ENCODE peak calls at places on chromosome 13, in six cellular contexts. C is anterior cingulate cortex; Q is stimulated activated CD4-positive, alpha-beta T cell treated with anti-CD3 and anti-CD28 coated beads, TNF-alpha, amount 100 ng/mL, for 24 hours; K is DMS153; H is ovary; N is HS-27A. G is an unnamed sample.

GRCh38 chr13:20190481-20191310 is 2.0 kb downstream of the GJB2 start:
- DNase-seq in Q (no peak), C (no peak), H (no peak), N (no peak), K (no peak), G (no peak)

GRCh38 chr13:110209950-110210603 is 96.9 kb downstream of the COL4A1 start:
- DNase-seq in H (no peak), Q (no peak), C (no peak), N (no peak), K (peak), G (no peak)

GRCh38 chr13:29384466-29384865 is 211.0 kb downstream of the SLC7A1 start:
- DNase-seq in K (peak), C (no peak), Q (no peak), H (no peak), N (no peak), G (no peak)

GRCh38 chr13:101523732-101524131 is 71.3 kb downstream of the ITGBL1 start:
- DNase-seq in Q (no peak), H (no peak), K (no peak), N (no peak), C (no peak), G (no peak)

GRCh38 chr13:37313383-37313782 is 207.9 kb upstream of the CSNK1A1L start:
- DNase-seq in C (no peak), H (no peak), K (no peak), Q (no peak), N (peak), G (no peak)

GRCh38 chr13:26909515-26909914 is 148.9 kb upstream of the GPR12 start:
- DNase-seq in N (no peak), Q (no peak), C (no peak), H (no peak), K (no peak), G (no peak)

GRCh38 chr13:111939285-111940278 is 127.4 kb upstream of the SOX1 start:
- DNase-seq in N (no peak), K (peak), Q (no peak), H (no peak), C (no peak), G (no peak)

GRCh38 chr13:108227651-108228272 is 9.6 kb downstream of the ABHD13 start:
- DNase-seq in H (no peak), Q (no peak), N (no peak), K (no peak), C (no peak), G (peak)

GRCh38 chr13:88031980-88032562 is 360.9 kb downstream of the SLITRK5 start:
- DNase-seq in K (no peak), N (no peak), Q (no peak), C (no peak), H (no peak), G (no peak)

GRCh38 chr13:53100394-53101063 is 71.9 kb downstream of the OLFM4 start:
- DNase-seq in H (no peak), N (no peak), C (no peak), K (peak), Q (no peak), G (no peak)

GRCh38 chr13:111623170-111623569 is 302.7 kb downstream of the TEX29 start:
- DNase-seq in N (no peak), C (no peak), K (no peak), H (no peak), Q (no peak), G (no peak)

GRCh38 chr13:75725784-75726183 is 89.7 kb downstream of the LMO7 start:
- DNase-seq in Q (no peak), C (no peak), N (no peak), H (no peak), K (no peak), G (no peak)

GRCh38 chr13:26743971-26744370 is 16.6 kb downstream of the GPR12 start:
- DNase-seq in C (no peak), N (no peak), H (no peak), Q (no peak), K (no peak), G (no peak)

GRCh38 chr13:112213467-112214245 is 146.7 kb downstream of the SOX1 start:
- DNase-seq in C (no peak), Q (no peak), K (peak), H (no peak), N (no peak), G (peak)

GRCh38 chr13:100433475-100433874 is 155.1 kb downstream of the GGACT start:
- DNase-seq in K (no peak), N (no peak), C (no peak), Q (no peak), H (no peak), G (no peak)

GRCh38 chr13:46385946-46386345 is 1.1 kb downstream of the RUBCNL start:
- DNase-seq in N (no peak), Q (no peak), C (no peak), K (no peak), H (no peak), G (no peak)

GRCh38 chr13:72849571-72849970 is 67.6 kb downstream of the PIBF1 start:
- DNase-seq in N (no peak), Q (no peak), K (no peak), C (no peak), H (no peak), G (no peak)

GRCh38 chr13:95258619-95259194 is 42.5 kb downstream of the ABCC4 start:
- DNase-seq in K (no peak), C (no peak), N (no peak), Q (no peak), H (no peak), G (no peak)

GRCh38 chr13:72145383-72145782 is 278.4 kb upstream of the DACH1 start:
- DNase-seq in C (no peak), N (no peak), Q (no peak), K (no peak), H (no peak), G (no peak)

GRCh38 chr13:96958286-96958891 is 35.9 kb downstream of the OXGR1 start:
- DNase-seq in H (no peak), Q (no peak), N (no peak), C (no peak), K (peak), G (peak)

GRCh38 chr13:35953537-35954206 is 177.5 kb downstream of the DCLK1 start:
- DNase-seq in N (peak), C (peak), Q (no peak), K (peak), H (peak), G (peak)

GRCh38 chr13:25065974-25066770 is 29.8 kb upstream of the PABPC3 start:
- DNase-seq in K (no peak), C (no peak), H (no peak), Q (no peak), N (no peak), G (no peak)

GRCh38 chr13:108463365-108463764 is 166.0 kb upstream of the MYO16 start:
- DNase-seq in K (no peak), N (peak), H (no peak), Q (no peak), C (no peak), G (no peak)

GRCh38 chr13:36447501-36447900 is 15.2 kb downstream of the CCNA1 start:
- DNase-seq in H (no peak), N (no peak), C (no peak), K (no peak), Q (no peak), G (no peak)

GRCh38 chr13:113914333-113915011 is 50.6 kb upstream of the GAS6 start:
- DNase-seq in H (no peak), N (no peak), Q (no peak), C (no peak), K (no peak), G (no peak)

GRCh38 chr13:102286326-102286725 is 115.5 kb downstream of the FGF14 start:
- DNase-seq in N (peak), K (no peak), Q (no peak), C (no peak), H (no peak), G (no peak)

GRCh38 chr13:78323848-78324247 is 279.5 kb downstream of the POU4F1 start:
- DNase-seq in C (no peak), K (no peak), Q (no peak), H (no peak), N (no peak), G (peak)

G was measured in LNCaP clone FGC.